ENCODE peak calls at places on chromosome 6, in nine cellular contexts. One of them, this sample, is unnamed.
A peak's percentile ranks its signal among the peaks of the same experiment; 100 is the strongest.

GRCh38 chr6:104483225-104483834 is 376.4 kb downstream of the HACE1 start:
- DNase-seq in ureter: no peak
- DNase-seq in stimulated activated naive CD8-positive, alpha-beta T cell treated with anti-CD3 and anti-CD28 coated beads, Interleukin-15, Interleukin-2, amounts not matched to agents 100 U/mL and 50 U/mL, for 24 hours: no peak
- DNase-seq in GM23248: peak; percentile 24
- DNase-seq in globus pallidus: no peak
- DNase-seq in activated CD4-positive, alpha-beta T cell treated with anti-CD3 and anti-CD28 coated beads, Interleukin-2, amount 50 U/mL, for 1 hour: no peak
- DNase-seq in GOT3: no peak
- DNase-seq in germinal center: no peak
- DNase-seq in HuH-7.5: no peak
- DNase-seq in this sample: no peak

GRCh38 chr6:77813090-77813489 is 160.3 kb downstream of the MEI4 start:
- DNase-seq in stimulated activated naive CD8-positive, alpha-beta T cell treated with anti-CD3 and anti-CD28 coated beads, Interleukin-15, Interleukin-2, amounts not matched to agents 100 U/mL and 50 U/mL, for 24 hours: no peak
- DNase-seq in ureter: no peak
- DNase-seq in germinal center: no peak
- DNase-seq in GOT3: no peak
- DNase-seq in HuH-7.5: no peak
- DNase-seq in activated CD4-positive, alpha-beta T cell treated with anti-CD3 and anti-CD28 coated beads, Interleukin-2, amount 50 U/mL, for 1 hour: no peak
- DNase-seq in globus pallidus: no peak
- DNase-seq in GM23248: no peak
- DNase-seq in this sample: no peak

GRCh38 chr6:28349344-28349891 is 329 bp upstream of the ZKSCAN3 start:
- DNase-seq in ureter: no peak
- DNase-seq in GM23248: no peak
- DNase-seq in germinal center: no peak
- DNase-seq in GOT3: no peak
- DNase-seq in globus pallidus: no peak
- DNase-seq in activated CD4-positive, alpha-beta T cell treated with anti-CD3 and anti-CD28 coated beads, Interleukin-2, amount 50 U/mL, for 1 hour: no peak
- DNase-seq in HuH-7.5: no peak
- DNase-seq in stimulated activated naive CD8-positive, alpha-beta T cell treated with anti-CD3 and anti-CD28 coated beads, Interleukin-15, Interleukin-2, amounts not matched to agents 100 U/mL and 50 U/mL, for 24 hours: no peak
- DNase-seq in this sample: no peak

GRCh38 chr6:18503588-18504231 is 116.6 kb downstream of the RNF144B start:
- DNase-seq in activated CD4-positive, alpha-beta T cell treated with anti-CD3 and anti-CD28 coated beads, Interleukin-2, amount 50 U/mL, for 1 hour: peak; percentile 5
- DNase-seq in HuH-7.5: peak; percentile 8
- DNase-seq in GOT3: peak; percentile 14
- DNase-seq in GM23248: peak; percentile 90
- DNase-seq in globus pallidus: peak; percentile 73
- DNase-seq in ureter: peak; percentile 72
- DNase-seq in germinal center: peak; percentile 58
- DNase-seq in stimulated activated naive CD8-positive, alpha-beta T cell treated with anti-CD3 and anti-CD28 coated beads, Interleukin-15, Interleukin-2, amounts not matched to agents 100 U/mL and 50 U/mL, for 24 hours: peak; percentile 34
- DNase-seq in this sample: peak; percentile 16

GRCh38 chr6:112044856-112045255 is 9.0 kb upstream of the CCN6 start:
- DNase-seq in activated CD4-positive, alpha-beta T cell treated with anti-CD3 and anti-CD28 coated beads, Interleukin-2, amount 50 U/mL, for 1 hour: no peak
- DNase-seq in HuH-7.5: no peak
- DNase-seq in GOT3: no peak
- DNase-seq in stimulated activated naive CD8-positive, alpha-beta T cell treated with anti-CD3 and anti-CD28 coated beads, Interleukin-15, Interleukin-2, amounts not matched to agents 100 U/mL and 50 U/mL, for 24 hours: no peak
- DNase-seq in GM23248: peak; percentile 95
- DNase-seq in globus pallidus: no peak
- DNase-seq in ureter: no peak
- DNase-seq in germinal center: no peak
- DNase-seq in this sample: no peak

GRCh38 chr6:113645576-113645970 is 211.6 kb upstream of the MARCKS start:
- DNase-seq in germinal center: no peak
- DNase-seq in GOT3: peak; percentile 62
- DNase-seq in ureter: peak; percentile 64
- DNase-seq in globus pallidus: no peak
- DNase-seq in activated CD4-positive, alpha-beta T cell treated with anti-CD3 and anti-CD28 coated beads, Interleukin-2, amount 50 U/mL, for 1 hour: no peak
- DNase-seq in GM23248: peak; percentile 90
- DNase-seq in HuH-7.5: no peak
- DNase-seq in stimulated activated naive CD8-positive, alpha-beta T cell treated with anti-CD3 and anti-CD28 coated beads, Interleukin-15, Interleukin-2, amounts not matched to agents 100 U/mL and 50 U/mL, for 24 hours: no peak
- DNase-seq in this sample: no peak

GRCh38 chr6:86142326-86142725 is 499.6 kb upstream of the SYNCRIP start:
- DNase-seq in HuH-7.5: no peak
- DNase-seq in ureter: no peak
- DNase-seq in GOT3: no peak
- DNase-seq in stimulated activated naive CD8-positive, alpha-beta T cell treated with anti-CD3 and anti-CD28 coated beads, Interleukin-15, Interleukin-2, amounts not matched to agents 100 U/mL and 50 U/mL, for 24 hours: no peak
- DNase-seq in activated CD4-positive, alpha-beta T cell treated with anti-CD3 and anti-CD28 coated beads, Interleukin-2, amount 50 U/mL, for 1 hour: no peak
- DNase-seq in globus pallidus: no peak
- DNase-seq in germinal center: no peak
- DNase-seq in GM23248: no peak
- DNase-seq in this sample: no peak

GRCh38 chr6:89977808-89978748 is 83.8 kb downstream of the GJA10 start:
- DNase-seq in germinal center: no peak
- DNase-seq in activated CD4-positive, alpha-beta T cell treated with anti-CD3 and anti-CD28 coated beads, Interleukin-2, amount 50 U/mL, for 1 hour: no peak
- DNase-seq in GM23248: peak; percentile 48
- DNase-seq in GOT3: no peak
- DNase-seq in HuH-7.5: no peak
- DNase-seq in stimulated activated naive CD8-positive, alpha-beta T cell treated with anti-CD3 and anti-CD28 coated beads, Interleukin-15, Interleukin-2, amounts not matched to agents 100 U/mL and 50 U/mL, for 24 hours: no peak
- DNase-seq in ureter: no peak
- DNase-seq in globus pallidus: no peak
- DNase-seq in this sample: no peak

GRCh38 chr6:195861-196360 is 96.4 kb upstream of the DUSP22 start:
- DNase-seq in ureter: no peak
- DNase-seq in activated CD4-positive, alpha-beta T cell treated with anti-CD3 and anti-CD28 coated beads, Interleukin-2, amount 50 U/mL, for 1 hour: peak; percentile 29
- DNase-seq in globus pallidus: peak; percentile 11
- DNase-seq in HuH-7.5: no peak
- DNase-seq in GM23248: peak; percentile 28
- DNase-seq in germinal center: no peak
- DNase-seq in GOT3: no peak
- DNase-seq in stimulated activated naive CD8-positive, alpha-beta T cell treated with anti-CD3 and anti-CD28 coated beads, Interleukin-15, Interleukin-2, amounts not matched to agents 100 U/mL and 50 U/mL, for 24 hours: peak; percentile 60
- DNase-seq in this sample: no peak

GRCh38 chr6:12608016-12608860 is 108.3 kb upstream of the PHACTR1 start:
- DNase-seq in germinal center: peak; percentile 12
- DNase-seq in ureter: no peak
- DNase-seq in GM23248: peak; percentile 44
- DNase-seq in HuH-7.5: no peak
- DNase-seq in globus pallidus: no peak
- DNase-seq in activated CD4-positive, alpha-beta T cell treated with anti-CD3 and anti-CD28 coated beads, Interleukin-2, amount 50 U/mL, for 1 hour: no peak
- DNase-seq in stimulated activated naive CD8-positive, alpha-beta T cell treated with anti-CD3 and anti-CD28 coated beads, Interleukin-15, Interleukin-2, amounts not matched to agents 100 U/mL and 50 U/mL, for 24 hours: no peak
- DNase-seq in GOT3: no peak
- DNase-seq in this sample: no peak

GRCh38 chr6:144613859-144614258 is 328.7 kb downstream of the UTRN start:
- DNase-seq in ureter: no peak
- DNase-seq in GOT3: no peak
- DNase-seq in stimulated activated naive CD8-positive, alpha-beta T cell treated with anti-CD3 and anti-CD28 coated beads, Interleukin-15, Interleukin-2, amounts not matched to agents 100 U/mL and 50 U/mL, for 24 hours: no peak
- DNase-seq in HuH-7.5: no peak
- DNase-seq in globus pallidus: no peak
- DNase-seq in GM23248: peak; percentile 35
- DNase-seq in activated CD4-positive, alpha-beta T cell treated with anti-CD3 and anti-CD28 coated beads, Interleukin-2, amount 50 U/mL, for 1 hour: no peak
- DNase-seq in germinal center: no peak
- DNase-seq in this sample: no peak

GRCh38 chr6:3841711-3842565 is 7.2 kb upstream of the FAM50B start:
- DNase-seq in stimulated activated naive CD8-positive, alpha-beta T cell treated with anti-CD3 and anti-CD28 coated beads, Interleukin-15, Interleukin-2, amounts not matched to agents 100 U/mL and 50 U/mL, for 24 hours: no peak
- DNase-seq in ureter: no peak
- DNase-seq in GM23248: peak; percentile 95
- DNase-seq in activated CD4-positive, alpha-beta T cell treated with anti-CD3 and anti-CD28 coated beads, Interleukin-2, amount 50 U/mL, for 1 hour: no peak
- DNase-seq in GOT3: no peak
- DNase-seq in germinal center: no peak
- DNase-seq in HuH-7.5: no peak
- DNase-seq in globus pallidus: no peak
- DNase-seq in this sample: no peak

GRCh38 chr6:56364482-56365313 is 117.3 kb upstream of the COL21A1 start:
- DNase-seq in germinal center: no peak
- DNase-seq in stimulated activated naive CD8-positive, alpha-beta T cell treated with anti-CD3 and anti-CD28 coated beads, Interleukin-15, Interleukin-2, amounts not matched to agents 100 U/mL and 50 U/mL, for 24 hours: no peak
- DNase-seq in globus pallidus: no peak
- DNase-seq in HuH-7.5: no peak
- DNase-seq in ureter: no peak
- DNase-seq in activated CD4-positive, alpha-beta T cell treated with anti-CD3 and anti-CD28 coated beads, Interleukin-2, amount 50 U/mL, for 1 hour: no peak
- DNase-seq in GM23248: peak; percentile 83
- DNase-seq in GOT3: no peak
- DNase-seq in this sample: no peak

GRCh38 chr6:79188885-79189505 is 45.5 kb downstream of the HMGN3 start:
- DNase-seq in activated CD4-positive, alpha-beta T cell treated with anti-CD3 and anti-CD28 coated beads, Interleukin-2, amount 50 U/mL, for 1 hour: no peak
- DNase-seq in globus pallidus: peak; percentile 11
- DNase-seq in stimulated activated naive CD8-positive, alpha-beta T cell treated with anti-CD3 and anti-CD28 coated beads, Interleukin-15, Interleukin-2, amounts not matched to agents 100 U/mL and 50 U/mL, for 24 hours: no peak
- DNase-seq in GOT3: no peak
- DNase-seq in germinal center: no peak
- DNase-seq in ureter: no peak
- DNase-seq in HuH-7.5: no peak
- DNase-seq in GM23248: peak; percentile 3
- DNase-seq in this sample: no peak

GRCh38 chr6:155023717-155024116 is 28.6 kb downstream of the TIAM2 start:
- DNase-seq in ureter: no peak
- DNase-seq in GOT3: no peak
- DNase-seq in germinal center: no peak
- DNase-seq in activated CD4-positive, alpha-beta T cell treated with anti-CD3 and anti-CD28 coated beads, Interleukin-2, amount 50 U/mL, for 1 hour: no peak
- DNase-seq in stimulated activated naive CD8-positive, alpha-beta T cell treated with anti-CD3 and anti-CD28 coated beads, Interleukin-15, Interleukin-2, amounts not matched to agents 100 U/mL and 50 U/mL, for 24 hours: no peak
- DNase-seq in globus pallidus: no peak
- DNase-seq in GM23248: no peak
- DNase-seq in HuH-7.5: no peak
- DNase-seq in this sample: no peak

GRCh38 chr6:130359736-130360135 is 6.1 kb upstream of the TMEM200A start:
- DNase-seq in activated CD4-positive, alpha-beta T cell treated with anti-CD3 and anti-CD28 coated beads, Interleukin-2, amount 50 U/mL, for 1 hour: no peak
- DNase-seq in HuH-7.5: no peak
- DNase-seq in ureter: no peak
- DNase-seq in globus pallidus: no peak
- DNase-seq in stimulated activated naive CD8-positive, alpha-beta T cell treated with anti-CD3 and anti-CD28 coated beads, Interleukin-15, Interleukin-2, amounts not matched to agents 100 U/mL and 50 U/mL, for 24 hours: no peak
- DNase-seq in GM23248: no peak
- DNase-seq in germinal center: no peak
- DNase-seq in GOT3: no peak
- DNase-seq in this sample: no peak

GRCh38 chr6:22892452-22892851 is 323.1 kb downstream of the HDGFL1 start:
- DNase-seq in activated CD4-positive, alpha-beta T cell treated with anti-CD3 and anti-CD28 coated beads, Interleukin-2, amount 50 U/mL, for 1 hour: no peak
- DNase-seq in GM23248: peak; percentile 95
- DNase-seq in globus pallidus: no peak
- DNase-seq in HuH-7.5: no peak
- DNase-seq in germinal center: no peak
- DNase-seq in ureter: no peak
- DNase-seq in stimulated activated naive CD8-positive, alpha-beta T cell treated with anti-CD3 and anti-CD28 coated beads, Interleukin-15, Interleukin-2, amounts not matched to agents 100 U/mL and 50 U/mL, for 24 hours: no peak
- DNase-seq in GOT3: no peak
- DNase-seq in this sample: no peak

GRCh38 chr6:36718560-36718959 is 20.9 kb downstream of the RAB44 start:
- DNase-seq in globus pallidus: no peak
- DNase-seq in activated CD4-positive, alpha-beta T cell treated with anti-CD3 and anti-CD28 coated beads, Interleukin-2, amount 50 U/mL, for 1 hour: no peak
- DNase-seq in ureter: no peak
- DNase-seq in stimulated activated naive CD8-positive, alpha-beta T cell treated with anti-CD3 and anti-CD28 coated beads, Interleukin-15, Interleukin-2, amounts not matched to agents 100 U/mL and 50 U/mL, for 24 hours: no peak
- DNase-seq in HuH-7.5: no peak
- DNase-seq in GM23248: no peak
- DNase-seq in GOT3: no peak
- DNase-seq in germinal center: no peak
- DNase-seq in this sample: no peak

GRCh38 chr6:101259446-101259845 is 134.1 kb upstream of the GRIK2 start:
- DNase-seq in activated CD4-positive, alpha-beta T cell treated with anti-CD3 and anti-CD28 coated beads, Interleukin-2, amount 50 U/mL, for 1 hour: no peak
- DNase-seq in ureter: no peak
- DNase-seq in globus pallidus: no peak
- DNase-seq in GOT3: no peak
- DNase-seq in stimulated activated naive CD8-positive, alpha-beta T cell treated with anti-CD3 and anti-CD28 coated beads, Interleukin-15, Interleukin-2, amounts not matched to agents 100 U/mL and 50 U/mL, for 24 hours: no peak
- DNase-seq in HuH-7.5: no peak
- DNase-seq in germinal center: no peak
- DNase-seq in GM23248: no peak
- DNase-seq in this sample: no peak

GRCh38 chr6:38035478-38035877 is 216.0 kb downstream of the ZFAND3 start:
- DNase-seq in stimulated activated naive CD8-positive, alpha-beta T cell treated with anti-CD3 and anti-CD28 coated beads, Interleukin-15, Interleukin-2, amounts not matched to agents 100 U/mL and 50 U/mL, for 24 hours: no peak
- DNase-seq in HuH-7.5: no peak
- DNase-seq in GM23248: peak; percentile 44
- DNase-seq in GOT3: no peak
- DNase-seq in globus pallidus: no peak
- DNase-seq in activated CD4-positive, alpha-beta T cell treated with anti-CD3 and anti-CD28 coated beads, Interleukin-2, amount 50 U/mL, for 1 hour: no peak
- DNase-seq in germinal center: no peak
- DNase-seq in ureter: no peak
- DNase-seq in this sample: no peak

GRCh38 chr6:82080767-82081166 is 166.8 kb downstream of the IBTK start:
- DNase-seq in HuH-7.5: no peak
- DNase-seq in activated CD4-positive, alpha-beta T cell treated with anti-CD3 and anti-CD28 coated beads, Interleukin-2, amount 50 U/mL, for 1 hour: no peak
- DNase-seq in globus pallidus: no peak
- DNase-seq in GM23248: no peak
- DNase-seq in germinal center: no peak
- DNase-seq in stimulated activated naive CD8-positive, alpha-beta T cell treated with anti-CD3 and anti-CD28 coated beads, Interleukin-15, Interleukin-2, amounts not matched to agents 100 U/mL and 50 U/mL, for 24 hours: no peak
- DNase-seq in ureter: no peak
- DNase-seq in GOT3: no peak
- DNase-seq in this sample: no peak

GRCh38 chr6:154872605-154873004 is 122.5 kb upstream of the TIAM2 start:
- DNase-seq in GOT3: no peak
- DNase-seq in ureter: no peak
- DNase-seq in activated CD4-positive, alpha-beta T cell treated with anti-CD3 and anti-CD28 coated beads, Interleukin-2, amount 50 U/mL, for 1 hour: no peak
- DNase-seq in germinal center: no peak
- DNase-seq in HuH-7.5: no peak
- DNase-seq in globus pallidus: no peak
- DNase-seq in GM23248: no peak
- DNase-seq in stimulated activated naive CD8-positive, alpha-beta T cell treated with anti-CD3 and anti-CD28 coated beads, Interleukin-15, Interleukin-2, amounts not matched to agents 100 U/mL and 50 U/mL, for 24 hours: no peak
- DNase-seq in this sample: no peak

GRCh38 chr6:156822747-156823206 is 45.6 kb downstream of the ARID1B start:
- DNase-seq in ureter: no peak
- DNase-seq in HuH-7.5: no peak
- DNase-seq in stimulated activated naive CD8-positive, alpha-beta T cell treated with anti-CD3 and anti-CD28 coated beads, Interleukin-15, Interleukin-2, amounts not matched to agents 100 U/mL and 50 U/mL, for 24 hours: no peak
- DNase-seq in germinal center: no peak
- DNase-seq in GM23248: no peak
- DNase-seq in globus pallidus: no peak
- DNase-seq in GOT3: no peak
- DNase-seq in activated CD4-positive, alpha-beta T cell treated with anti-CD3 and anti-CD28 coated beads, Interleukin-2, amount 50 U/mL, for 1 hour: no peak
- DNase-seq in this sample: no peak

GRCh38 chr6:104787305-104787704 is 72.4 kb downstream of the HACE1 start:
- DNase-seq in GOT3: no peak
- DNase-seq in activated CD4-positive, alpha-beta T cell treated with anti-CD3 and anti-CD28 coated beads, Interleukin-2, amount 50 U/mL, for 1 hour: no peak
- DNase-seq in globus pallidus: no peak
- DNase-seq in GM23248: no peak
- DNase-seq in stimulated activated naive CD8-positive, alpha-beta T cell treated with anti-CD3 and anti-CD28 coated beads, Interleukin-15, Interleukin-2, amounts not matched to agents 100 U/mL and 50 U/mL, for 24 hours: no peak
- DNase-seq in germinal center: no peak
- DNase-seq in ureter: no peak
- DNase-seq in HuH-7.5: no peak
- DNase-seq in this sample: no peak

GRCh38 chr6:53869964-53870363 is 75.2 kb downstream of the LRRC1 start:
- DNase-seq in ureter: peak; percentile 57
- DNase-seq in HuH-7.5: no peak
- DNase-seq in germinal center: no peak
- DNase-seq in GM23248: no peak
- DNase-seq in globus pallidus: no peak
- DNase-seq in GOT3: no peak
- DNase-seq in activated CD4-positive, alpha-beta T cell treated with anti-CD3 and anti-CD28 coated beads, Interleukin-2, amount 50 U/mL, for 1 hour: no peak
- DNase-seq in stimulated activated naive CD8-positive, alpha-beta T cell treated with anti-CD3 and anti-CD28 coated beads, Interleukin-15, Interleukin-2, amounts not matched to agents 100 U/mL and 50 U/mL, for 24 hours: no peak
- DNase-seq in this sample: no peak

GRCh38 chr6:127077886-127078285 is 40.6 kb upstream of the RSPO3 start:
- DNase-seq in activated CD4-positive, alpha-beta T cell treated with anti-CD3 and anti-CD28 coated beads, Interleukin-2, amount 50 U/mL, for 1 hour: no peak
- DNase-seq in GM23248: no peak
- DNase-seq in GOT3: no peak
- DNase-seq in stimulated activated naive CD8-positive, alpha-beta T cell treated with anti-CD3 and anti-CD28 coated beads, Interleukin-15, Interleukin-2, amounts not matched to agents 100 U/mL and 50 U/mL, for 24 hours: no peak
- DNase-seq in germinal center: no peak
- DNase-seq in globus pallidus: no peak
- DNase-seq in HuH-7.5: no peak
- DNase-seq in ureter: no peak
- DNase-seq in this sample: no peak

GRCh38 chr6:46932941-46933340 is 11.2 kb upstream of the ADGRF5 start:
- DNase-seq in GOT3: no peak
- DNase-seq in GM23248: peak; percentile 22
- DNase-seq in ureter: no peak
- DNase-seq in germinal center: no peak
- DNase-seq in HuH-7.5: no peak
- DNase-seq in globus pallidus: no peak
- DNase-seq in activated CD4-positive, alpha-beta T cell treated with anti-CD3 and anti-CD28 coated beads, Interleukin-2, amount 50 U/mL, for 1 hour: no peak
- DNase-seq in stimulated activated naive CD8-positive, alpha-beta T cell treated with anti-CD3 and anti-CD28 coated beads, Interleukin-15, Interleukin-2, amounts not matched to agents 100 U/mL and 50 U/mL, for 24 hours: no peak
- DNase-seq in this sample: no peak

GRCh38 chr6:47248446-47248845 is 61.3 kb downstream of the TNFRSF21 start:
- DNase-seq in stimulated activated naive CD8-positive, alpha-beta T cell treated with anti-CD3 and anti-CD28 coated beads, Interleukin-15, Interleukin-2, amounts not matched to agents 100 U/mL and 50 U/mL, for 24 hours: no peak
- DNase-seq in activated CD4-positive, alpha-beta T cell treated with anti-CD3 and anti-CD28 coated beads, Interleukin-2, amount 50 U/mL, for 1 hour: no peak
- DNase-seq in ureter: no peak
- DNase-seq in globus pallidus: no peak
- DNase-seq in GM23248: no peak
- DNase-seq in HuH-7.5: no peak
- DNase-seq in germinal center: no peak
- DNase-seq in GOT3: no peak
- DNase-seq in this sample: no peak